ENCODE peak calls at places on chromosomes 16 and 17, in five cellular contexts. D is stimulated activated CD8-positive, alpha-beta memory T cell treated with anti-CD3 and anti-CD28 coated beads, Interleukin-15, amount 100 ng/mL, for 1 hour; Y is IMR-90; K is tibial nerve; N is immature natural killer cell. O is an unnamed sample.

GRCh38 chr17:65727832-65728231 is 166.4 kb upstream of the AXIN2 start:
- DNase-seq in Y (no peak), N (no peak), D (no peak), K (no peak), O (no peak)

GRCh38 chr16:1705688-1706385 is at the start of gene MAPK8IP3:
- DNase-seq in K (peak), D (peak), Y (peak), N (peak), O (peak)

GRCh38 chr16:70804153-70804728 is 3.3 kb upstream of the VAC14 start:
- DNase-seq in N (no peak), K (no peak), Y (peak), D (no peak), O (peak)

GRCh38 chr17:1275962-1276736 is 3.3 kb upstream of the TRARG1 start:
- DNase-seq in Y (peak), K (peak), N (peak), D (peak), O (peak)

GRCh38 chr16:83143788-83144187 is 517.0 kb downstream of the CDH13 start:
- DNase-seq in Y (peak), D (no peak), N (no peak), K (no peak), O (peak)

GRCh38 chr17:38352245-38353083 is 820 bp downstream of the SOCS7 start:
- DNase-seq in N (peak), D (no peak), Y (no peak), K (no peak), O (peak)

GRCh38 chr17:45314761-45315549 is 1.9 kb downstream of the MAP3K14 start:
- DNase-seq in N (no peak), D (no peak), Y (peak), K (no peak), O (peak)

GRCh38 chr16:65728172-65728571 is 606.3 kb upstream of the CDH11 start:
- DNase-seq in Y (no peak), D (no peak), N (no peak), K (no peak), O (no peak)

GRCh38 chr16:54359086-54359485 is 72.5 kb upstream of the IRX3 start:
- DNase-seq in K (no peak), Y (no peak), N (no peak), D (no peak), O (no peak)

GRCh38 chr16:83530293-83530692 is 277.5 kb upstream of the HSBP1 start:
- DNase-seq in K (no peak), D (no peak), Y (peak), N (no peak), O (peak)

GRCh38 chr16:84819644-84820304 is at the start of gene CRISPLD2:
- DNase-seq in N (peak), D (peak), K (peak), Y (peak), O (peak)

GRCh38 chr17:5971969-5972368 is 98.2 kb upstream of the WSCD1 start:
- DNase-seq in K (no peak), Y (no peak), N (no peak), D (no peak), O (no peak)

GRCh38 chr16:12010388-12011251 is 34.1 kb downstream of the SNX29 start:
- DNase-seq in Y (no peak), K (no peak), D (no peak), N (no peak), O (no peak)

GRCh38 chr16:78363843-78364242 is 264.4 kb downstream of the WWOX start:
- DNase-seq in Y (no peak), D (no peak), K (no peak), N (no peak), O (no peak)

GRCh38 chr16:19108409-19109287 is 5.1 kb upstream of the ITPRIPL2 start:
- DNase-seq in Y (no peak), D (no peak), K (no peak), N (no peak), O (no peak)

GRCh38 chr17:82014432-82014831 is 8.2 kb downstream of the CENPX start:
- DNase-seq in N (no peak), K (no peak), D (no peak), Y (no peak), O (no peak)

GRCh38 chr16:3094289-3095027 is 4.6 kb downstream of the ZSCAN10 start:
- DNase-seq in K (no peak), Y (peak), N (peak), D (no peak), O (peak)

GRCh38 chr17:57004944-57005579 is 27.1 kb downstream of the SCPEP1 start:
- DNase-seq in D (no peak), N (peak), K (no peak), Y (no peak), O (no peak)

GRCh38 chr16:3182608-3183444 is 5.2 kb upstream of the OR1F1 start:
- DNase-seq in Y (peak), N (peak), K (no peak), D (no peak), O (peak)

GRCh38 chr17:52170963-52171572 is 12.6 kb upstream of the CA10 start:
- DNase-seq in Y (no peak), K (no peak), D (no peak), N (no peak), O (peak)

GRCh38 chr16:73046484-73047214 is 1.3 kb downstream of the ZFHX3 start:
- DNase-seq in N (no peak), D (no peak), K (no peak), Y (no peak), O (no peak)

GRCh38 chr16:65297453-65297852 is 175.6 kb upstream of the CDH11 start:
- DNase-seq in K (no peak), D (no peak), N (no peak), Y (no peak), O (no peak)

GRCh38 chr17:2594657-2595085 is 1.2 kb downstream of the PAFAH1B1 start:
- DNase-seq in D (no peak), Y (no peak), K (no peak), N (peak), O (peak)

GRCh38 chr17:57255182-57255775 is 1.0 kb upstream of the MSI2 start:
- DNase-seq in D (no peak), N (peak), K (no peak), Y (no peak), O (no peak)

GRCh38 chr17:46771601-46772012 is 46.9 kb downstream of the WNT3 start:
- DNase-seq in Y (no peak), D (no peak), N (peak), K (no peak), O (peak)

GRCh38 chr16:86545927-86546637 is 9.0 kb downstream of the MTHFSD start:
- DNase-seq in Y (no peak), D (no peak), K (no peak), N (no peak), O (no peak)

GRCh38 chr16:3285131-3285530 is 1.8 kb downstream of the ZNF263 start:
- DNase-seq in Y (no peak), N (no peak), D (no peak), K (no peak), O (no peak)

GRCh38 chr16:4836727-4837126 is 10.4 kb downstream of the GLYR1 start:
- DNase-seq in D (no peak), Y (no peak), K (no peak), N (no peak), O (no peak)

GRCh38 chr16:85574672-85575475 is 38.2 kb upstream of the GSE1 start:
- DNase-seq in Y (no peak), N (no peak), D (no peak), K (no peak), O (no peak)

GRCh38 chr16:1917056-1917664 is 1.1 kb downstream of the HS3ST6 start:
- DNase-seq in K (no peak), N (no peak), Y (no peak), D (no peak), O (no peak)

GRCh38 chr17:79414063-79414462 is 196.8 kb downstream of the RBFOX3 start:
- DNase-seq in K (no peak), Y (no peak), N (no peak), D (no peak), O (no peak)

GRCh38 chr17:48577330-48577945 is 712 bp downstream of the HOXB4 start:
- DNase-seq in D (no peak), K (no peak), Y (peak), N (no peak), O (no peak)

GRCh38 chr17:4072487-4073157 is 70.2 kb downstream of the ZZEF1 start:
- DNase-seq in D (no peak), N (no peak), K (no peak), Y (peak), O (peak)

GRCh38 chr17:45164734-45165269 is 3.1 kb downstream of the HEXIM2 start:
- DNase-seq in K (no peak), Y (no peak), N (no peak), D (no peak), O (no peak)

GRCh38 chr17:49914096-49914490 is 54.9 kb upstream of the DLX4 start:
- DNase-seq in N (no peak), D (no peak), Y (no peak), K (no peak), O (no peak)

GRCh38 chr16:66618588-66618987 is 14.1 kb downstream of the CMTM3 start:
- DNase-seq in D (no peak), N (no peak), Y (peak), K (no peak), O (peak)